ENCODE peak calls at places on chromosomes 3 and 15, in five cellular contexts. One of them, this sample, is unnamed.

GRCh38 chr15:95608371-95608770 is 722.1 kb upstream of the NR2F2 start:
- DNase-seq in CD8-positive, alpha-beta memory T cell: no peak
- DNase-seq in fibroblast of pulmonary artery: no peak
- DNase-seq in left ventricle myocardium inferior: no peak
- DNase-seq in tibial artery: no peak
- DNase-seq in this sample: no peak

GRCh38 chr3:124520970-124521369 is 209.3 kb upstream of the UMPS start:
- DNase-seq in CD8-positive, alpha-beta memory T cell: no peak
- DNase-seq in fibroblast of pulmonary artery: no peak
- DNase-seq in left ventricle myocardium inferior: no peak
- DNase-seq in tibial artery: no peak
- DNase-seq in this sample: no peak

GRCh38 chr3:118818386-118818785 is 216.3 kb downstream of the IGSF11 start:
- DNase-seq in CD8-positive, alpha-beta memory T cell: no peak
- DNase-seq in fibroblast of pulmonary artery: peak
- DNase-seq in left ventricle myocardium inferior: no peak
- DNase-seq in tibial artery: no peak
- DNase-seq in this sample: peak

GRCh38 chr3:152209060-152209459 is 59.7 kb upstream of the MBNL1 start:
- DNase-seq in CD8-positive, alpha-beta memory T cell: no peak
- DNase-seq in fibroblast of pulmonary artery: no peak
- DNase-seq in left ventricle myocardium inferior: no peak
- DNase-seq in tibial artery: no peak
- DNase-seq in this sample: no peak

GRCh38 chr15:70494861-70495571 is 268.3 kb downstream of the UACA start:
- DNase-seq in CD8-positive, alpha-beta memory T cell: no peak
- DNase-seq in fibroblast of pulmonary artery: peak
- DNase-seq in left ventricle myocardium inferior: no peak
- DNase-seq in tibial artery: no peak
- DNase-seq in this sample: no peak

GRCh38 chr3:177351757-177352158 is 154.5 kb upstream of the TBL1XR1 start:
- DNase-seq in CD8-positive, alpha-beta memory T cell: no peak
- DNase-seq in fibroblast of pulmonary artery: no peak
- DNase-seq in left ventricle myocardium inferior: no peak
- DNase-seq in tibial artery: no peak
- DNase-seq in this sample: no peak

GRCh38 chr3:52707585-52707984 is 1.7 kb downstream of the SPCS1 start:
- DNase-seq in CD8-positive, alpha-beta memory T cell: no peak
- DNase-seq in fibroblast of pulmonary artery: no peak
- DNase-seq in left ventricle myocardium inferior: no peak
- DNase-seq in tibial artery: no peak
- DNase-seq in this sample: no peak

GRCh38 chr3:146747928-146748327 is 142.8 kb upstream of the PLSCR5 start:
- DNase-seq in CD8-positive, alpha-beta memory T cell: no peak
- DNase-seq in fibroblast of pulmonary artery: peak
- DNase-seq in left ventricle myocardium inferior: no peak
- DNase-seq in tibial artery: no peak
- DNase-seq in this sample: no peak

GRCh38 chr3:48656061-48656840 is 6.4 kb downstream of the CELSR3 start:
- DNase-seq in CD8-positive, alpha-beta memory T cell: peak
- DNase-seq in fibroblast of pulmonary artery: peak
- DNase-seq in left ventricle myocardium inferior: peak
- DNase-seq in tibial artery: peak
- DNase-seq in this sample: peak

GRCh38 chr3:194396561-194396896 is 2.5 kb downstream of the GP5 start:
- DNase-seq in CD8-positive, alpha-beta memory T cell: no peak
- DNase-seq in fibroblast of pulmonary artery: no peak
- DNase-seq in left ventricle myocardium inferior: no peak
- DNase-seq in tibial artery: peak
- DNase-seq in this sample: peak
- H3K4me3 ChIP-seq in CD8-positive, alpha-beta memory T cell: peak
- H3K4me3 ChIP-seq in fibroblast of pulmonary artery: no peak
- H3K4me3 ChIP-seq in left ventricle myocardium inferior: peak
- H3K4me3 ChIP-seq in tibial artery: peak
- H3K4me3 ChIP-seq in this sample: peak

DNA sequence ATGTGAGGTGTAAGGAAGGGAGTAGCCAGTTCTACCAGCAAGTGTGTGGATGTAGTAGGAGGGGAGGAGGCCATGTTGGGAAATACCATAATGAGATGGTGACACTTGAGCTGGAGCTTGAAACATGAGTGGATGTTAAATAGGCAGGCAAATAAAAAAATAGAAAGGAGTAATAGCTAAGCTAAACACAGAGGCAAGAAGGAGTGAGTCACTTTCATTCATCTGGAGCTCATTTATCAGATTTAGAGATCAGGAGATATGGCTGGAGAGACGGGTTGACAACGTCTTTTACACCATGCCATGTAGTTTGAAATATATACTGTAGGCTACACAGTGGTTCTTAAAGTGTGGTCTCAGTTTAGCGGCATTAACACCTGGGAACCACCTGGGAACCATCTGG is 390.5 kb downstream of the DIPK2A start:
- DNase-seq in CD8-positive, alpha-beta memory T cell: no peak
- DNase-seq in fibroblast of pulmonary artery: no peak
- DNase-seq in left ventricle myocardium inferior: no peak
- DNase-seq in tibial artery: no peak
- DNase-seq in this sample: no peak
- H3K4me3 ChIP-seq in CD8-positive, alpha-beta memory T cell: no peak
- H3K4me3 ChIP-seq in fibroblast of pulmonary artery: no peak
- H3K4me3 ChIP-seq in left ventricle myocardium inferior: no peak
- H3K4me3 ChIP-seq in tibial artery: no peak
- H3K4me3 ChIP-seq in this sample: no peak

GRCh38 chr3:10189557-10190374 is 25.0 kb downstream of the IRAK2 start:
- DNase-seq in CD8-positive, alpha-beta memory T cell: no peak
- DNase-seq in fibroblast of pulmonary artery: peak
- DNase-seq in left ventricle myocardium inferior: peak
- DNase-seq in tibial artery: peak
- DNase-seq in this sample: peak

GRCh38 chr3:10187295-10187876 is 22.7 kb downstream of the IRAK2 start:
- DNase-seq in CD8-positive, alpha-beta memory T cell: no peak
- DNase-seq in fibroblast of pulmonary artery: no peak
- DNase-seq in left ventricle myocardium inferior: no peak
- DNase-seq in tibial artery: no peak
- DNase-seq in this sample: no peak

GRCh38 chr3:10187944-10188343 is 23.2 kb downstream of the IRAK2 start:
- DNase-seq in CD8-positive, alpha-beta memory T cell: no peak
- DNase-seq in fibroblast of pulmonary artery: no peak
- DNase-seq in left ventricle myocardium inferior: no peak
- DNase-seq in tibial artery: no peak
- DNase-seq in this sample: no peak

GRCh38 chr3:10185804-10186762 is 21.4 kb downstream of the IRAK2 start:
- DNase-seq in CD8-positive, alpha-beta memory T cell: no peak
- DNase-seq in fibroblast of pulmonary artery: peak
- DNase-seq in left ventricle myocardium inferior: no peak
- DNase-seq in tibial artery: no peak
- DNase-seq in this sample: no peak

DNA sequence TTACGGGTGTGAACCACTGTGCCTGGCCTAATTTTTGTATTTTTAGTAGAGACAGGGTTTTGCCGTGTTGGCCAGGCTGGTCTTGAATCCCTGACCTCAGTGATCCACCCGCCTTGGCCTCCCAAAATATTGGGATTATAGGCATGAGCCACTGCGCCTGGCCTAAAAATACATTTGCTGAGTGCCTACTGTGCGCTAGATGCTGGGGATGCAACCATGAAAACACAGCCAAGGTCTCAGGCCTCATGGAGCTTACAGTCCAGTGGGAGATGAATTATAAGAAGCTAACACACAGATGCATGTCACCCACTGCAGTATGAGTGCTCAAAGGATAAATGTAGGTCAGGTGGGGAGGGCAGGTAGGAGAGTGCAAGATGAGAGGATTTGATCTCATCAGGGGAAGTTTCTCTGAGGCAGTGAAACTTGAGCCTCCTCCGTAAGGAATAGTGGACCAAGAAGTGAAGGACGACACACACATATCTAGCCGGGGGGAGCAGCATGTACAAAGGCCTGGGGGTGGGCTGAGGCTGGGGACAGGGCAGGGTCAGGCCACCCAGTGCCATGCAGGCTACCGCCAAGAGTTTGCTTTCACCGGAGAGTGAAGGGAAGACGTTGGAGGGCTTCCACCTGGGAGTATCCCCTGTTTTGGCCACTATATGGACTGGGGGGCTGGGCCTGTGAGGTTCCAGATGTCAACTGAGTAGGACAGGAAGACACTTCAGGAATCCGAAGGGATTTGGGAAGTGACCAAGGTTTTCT is 24.3 kb downstream of the IRAK2 start:
- DNase-seq in CD8-positive, alpha-beta memory T cell: no peak
- DNase-seq in fibroblast of pulmonary artery: no peak
- DNase-seq in left ventricle myocardium inferior: no peak
- DNase-seq in tibial artery: no peak
- DNase-seq in this sample: no peak
- H3K4me3 ChIP-seq in CD8-positive, alpha-beta memory T cell: peak
- H3K4me3 ChIP-seq in fibroblast of pulmonary artery: no peak
- H3K4me3 ChIP-seq in left ventricle myocardium inferior: no peak
- H3K4me3 ChIP-seq in tibial artery: no peak
- H3K4me3 ChIP-seq in this sample: no peak

GRCh38 chr15:33067456-33067855 is 127.1 kb downstream of the FMN1 start:
- DNase-seq in CD8-positive, alpha-beta memory T cell: no peak
- DNase-seq in fibroblast of pulmonary artery: peak
- DNase-seq in left ventricle myocardium inferior: no peak
- DNase-seq in tibial artery: no peak
- DNase-seq in this sample: no peak

GRCh38 chr15:33069161-33069560 is 125.4 kb downstream of the FMN1 start:
- DNase-seq in CD8-positive, alpha-beta memory T cell: no peak
- DNase-seq in fibroblast of pulmonary artery: no peak
- DNase-seq in left ventricle myocardium inferior: no peak
- DNase-seq in tibial artery: no peak
- DNase-seq in this sample: no peak

GRCh38 chr15:33066584-33066983 is 127.9 kb downstream of the FMN1 start:
- DNase-seq in CD8-positive, alpha-beta memory T cell: no peak
- DNase-seq in fibroblast of pulmonary artery: no peak
- DNase-seq in left ventricle myocardium inferior: no peak
- DNase-seq in tibial artery: no peak
- DNase-seq in this sample: no peak

GRCh38 chr15:33068531-33068990 is 126.0 kb downstream of the FMN1 start:
- DNase-seq in CD8-positive, alpha-beta memory T cell: no peak
- DNase-seq in fibroblast of pulmonary artery: no peak
- DNase-seq in left ventricle myocardium inferior: peak
- DNase-seq in tibial artery: peak
- DNase-seq in this sample: no peak

GRCh38 chr15:33068007-33068441 is 126.5 kb downstream of the FMN1 start:
- DNase-seq in CD8-positive, alpha-beta memory T cell: peak
- DNase-seq in fibroblast of pulmonary artery: no peak
- DNase-seq in left ventricle myocardium inferior: peak
- DNase-seq in tibial artery: peak
- DNase-seq in this sample: peak
- H3K4me3 ChIP-seq in CD8-positive, alpha-beta memory T cell: peak
- H3K4me3 ChIP-seq in fibroblast of pulmonary artery: no peak
- H3K4me3 ChIP-seq in left ventricle myocardium inferior: no peak
- H3K4me3 ChIP-seq in tibial artery: peak
- H3K4me3 ChIP-seq in this sample: no peak

GRCh38 chr3:10456981-10457380 is 48.4 kb downstream of the ATP2B2 start:
- DNase-seq in CD8-positive, alpha-beta memory T cell: no peak
- DNase-seq in fibroblast of pulmonary artery: no peak
- DNase-seq in left ventricle myocardium inferior: no peak
- DNase-seq in tibial artery: no peak
- DNase-seq in this sample: no peak
- H3K4me3 ChIP-seq in CD8-positive, alpha-beta memory T cell: no peak
- H3K4me3 ChIP-seq in fibroblast of pulmonary artery: no peak
- H3K4me3 ChIP-seq in left ventricle myocardium inferior: no peak
- H3K4me3 ChIP-seq in tibial artery: no peak
- H3K4me3 ChIP-seq in this sample: no peak

DNA sequence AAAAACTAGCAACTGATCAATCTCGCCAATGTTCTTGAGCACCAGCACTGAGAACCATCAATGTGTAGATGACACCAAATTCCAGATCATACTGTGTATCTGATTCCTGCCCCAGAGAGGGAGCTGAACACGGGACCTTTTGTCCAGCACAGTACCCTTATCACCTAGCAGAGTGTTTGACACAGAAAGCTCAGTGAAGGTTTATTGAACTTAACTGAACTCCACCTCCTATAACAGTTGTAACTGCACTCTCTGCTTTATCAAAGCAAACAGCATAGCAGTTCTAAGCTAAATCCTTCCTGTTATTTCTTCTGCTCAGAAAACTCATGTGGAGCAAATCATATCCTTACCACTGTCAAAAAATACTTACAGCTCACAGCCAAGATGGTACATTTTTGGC is 183.4 kb upstream of the SLCO3A1 start:
- DNase-seq in CD8-positive, alpha-beta memory T cell: no peak
- DNase-seq in fibroblast of pulmonary artery: no peak
- DNase-seq in left ventricle myocardium inferior: no peak
- DNase-seq in tibial artery: no peak
- DNase-seq in this sample: no peak
- H3K4me3 ChIP-seq in CD8-positive, alpha-beta memory T cell: no peak
- H3K4me3 ChIP-seq in fibroblast of pulmonary artery: no peak
- H3K4me3 ChIP-seq in left ventricle myocardium inferior: no peak
- H3K4me3 ChIP-seq in tibial artery: no peak
- H3K4me3 ChIP-seq in this sample: no peak

DNA sequence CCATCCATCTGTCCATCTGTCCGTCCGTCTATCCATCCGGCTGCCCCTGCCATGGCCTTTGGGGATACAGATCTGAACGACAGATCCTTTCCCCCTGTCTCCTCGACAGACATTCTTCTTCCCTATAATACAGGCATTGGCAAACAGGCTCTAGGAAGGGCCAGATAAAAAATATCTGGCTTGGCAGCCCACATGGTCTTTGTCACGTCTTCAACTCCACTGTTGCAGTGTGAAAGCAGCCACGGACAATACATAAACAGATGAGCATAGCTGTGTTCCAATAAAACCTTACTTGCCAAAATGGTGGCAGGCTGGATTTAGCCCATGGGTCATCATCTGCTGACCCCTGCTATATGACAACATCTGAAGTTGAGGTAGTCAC is 128.5 kb upstream of the SMAD3 start:
- DNase-seq in CD8-positive, alpha-beta memory T cell: no peak
- DNase-seq in fibroblast of pulmonary artery: no peak
- DNase-seq in left ventricle myocardium inferior: no peak
- DNase-seq in tibial artery: no peak
- DNase-seq in this sample: no peak
- H3K4me3 ChIP-seq in CD8-positive, alpha-beta memory T cell: no peak
- H3K4me3 ChIP-seq in fibroblast of pulmonary artery: peak
- H3K4me3 ChIP-seq in left ventricle myocardium inferior: peak
- H3K4me3 ChIP-seq in tibial artery: peak
- H3K4me3 ChIP-seq in this sample: no peak

DNA sequence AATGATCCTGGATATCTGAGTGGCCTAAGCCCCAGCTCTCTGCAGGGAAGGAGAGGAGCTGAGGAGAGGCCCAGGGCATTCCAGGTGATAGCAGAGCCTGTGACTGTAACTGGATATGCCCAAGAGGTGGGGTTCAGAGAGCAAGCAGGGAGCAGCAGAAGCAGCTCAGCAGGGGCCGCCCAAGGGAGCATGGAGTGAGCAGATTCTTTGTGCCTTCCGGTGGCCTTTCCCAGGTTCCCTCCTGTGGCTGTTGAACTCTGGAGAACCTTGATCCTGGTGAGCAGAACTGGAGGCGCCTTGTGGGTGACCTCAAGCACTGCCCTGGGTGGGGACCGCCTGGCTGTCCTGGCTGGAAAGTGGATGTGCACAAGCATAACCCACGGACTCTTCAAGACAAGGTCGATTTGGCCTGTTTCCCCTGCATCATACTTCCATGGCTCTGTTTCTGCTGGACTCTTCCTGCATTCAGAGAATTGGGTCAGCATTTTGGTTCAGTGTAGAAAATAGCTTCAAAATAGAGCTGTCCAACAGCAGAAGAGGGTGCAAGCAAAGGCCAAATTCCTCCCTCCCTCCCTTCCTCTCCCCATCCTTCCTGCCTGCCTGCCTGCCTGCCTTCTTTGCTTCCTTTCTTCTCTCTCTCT is 76.1 kb downstream of the ARNT2 start:
- DNase-seq in CD8-positive, alpha-beta memory T cell: no peak
- DNase-seq in fibroblast of pulmonary artery: peak
- DNase-seq in left ventricle myocardium inferior: no peak
- DNase-seq in tibial artery: no peak
- DNase-seq in this sample: no peak
- H3K4me3 ChIP-seq in CD8-positive, alpha-beta memory T cell: no peak
- H3K4me3 ChIP-seq in fibroblast of pulmonary artery: no peak
- H3K4me3 ChIP-seq in left ventricle myocardium inferior: no peak
- H3K4me3 ChIP-seq in tibial artery: no peak
- H3K4me3 ChIP-seq in this sample: no peak